ENCODE peak calls at places on chromosomes 4 and X, in ten cellular contexts. H is progenitor cell of endocrine pancreas, E is upper lobe of right lung, Y is IMR-90, J is kidney epithelial cell, T is psoas muscle, B is suprapubic skin, Z is GM13976, N is GM10248, G is uterus. V is an unnamed sample.

GRCh38 chrX:68710870-68711576 is 63.6 kb downstream of the STARD8 start:
- DNase-seq in H (peak), E (no peak), Y (peak), J (no peak), T (peak), B (no peak), Z (peak), N (peak), G (peak), V (no peak)

GRCh38 chrX:24243692-24244091 is 70.2 kb downstream of the SUPT20HL2 start:
- DNase-seq in H (no peak), E (no peak), Y (peak), J (no peak), T (no peak), B (no peak), Z (no peak), N (no peak), G (no peak), V (no peak)

GRCh38 chr4:145808021-145808650 is 128.2 kb downstream of the C4orf51 start:
- DNase-seq in H (no peak), E (no peak), Y (peak), J (peak), T (no peak), B (no peak), Z (peak), N (peak), G (peak), V (no peak)

GRCh38 chr4:176601156-176601555 is 191.6 kb downstream of the VEGFC start:
- DNase-seq in H (no peak), E (no peak), Y (no peak), J (no peak), T (no peak), B (no peak), Z (no peak), N (no peak), G (no peak), V (no peak)

GRCh38 chr4:103996059-103996458 is 276.3 kb upstream of the TACR3 start:
- DNase-seq in H (no peak), E (no peak), Y (no peak), J (no peak), T (no peak), B (no peak), Z (no peak), N (no peak), G (no peak), V (no peak)

GRCh38 chr4:88522702-88523324 is 763 bp downstream of the PYURF start:
- DNase-seq in H (no peak), E (peak), Y (peak), J (no peak), T (peak), B (no peak), Z (peak), N (peak), G (peak), V (no peak)

GRCh38 chrX:21883258-21883657 is 27.5 kb downstream of the YY2 start:
- DNase-seq in H (no peak), E (no peak), Y (no peak), J (no peak), T (no peak), B (no peak), Z (no peak), N (no peak), G (no peak), V (no peak)

GRCh38 chr4:165384186-165384585 is 5.4 kb downstream of the CPE start:
- DNase-seq in H (no peak), E (no peak), Y (no peak), J (no peak), T (no peak), B (no peak), Z (no peak), N (no peak), G (no peak), V (no peak)

GRCh38 chr4:156723951-156724668 is 247.5 kb downstream of the PDGFC start:
- DNase-seq in H (no peak), E (no peak), Y (no peak), J (no peak), T (no peak), B (no peak), Z (no peak), N (no peak), G (no peak), V (no peak)

GRCh38 chr4:98659106-98659592 is 738 bp upstream of the TSPAN5 start:
- DNase-seq in H (no peak), E (no peak), Y (peak), J (no peak), T (no peak), B (no peak), Z (no peak), N (no peak), G (no peak), V (no peak)

GRCh38 chrX:2723316-2723879 is 28.4 kb upstream of the XG start:
- DNase-seq in H (no peak), E (no peak), Y (no peak), J (no peak), T (no peak), B (no peak), Z (no peak), N (no peak), G (no peak), V (no peak)

GRCh38 chr4:182756161-182756690 is 161.0 kb downstream of the DCTD start:
- DNase-seq in H (no peak), E (no peak), Y (no peak), J (no peak), T (no peak), B (no peak), Z (no peak), N (no peak), G (no peak), V (no peak)

GRCh38 chr4:183329954-183330742 is 7.9 kb upstream of the CLDN24 start:
- DNase-seq in H (no peak), E (no peak), Y (no peak), J (no peak), T (no peak), B (no peak), Z (no peak), N (no peak), G (no peak), V (peak)

GRCh38 chr4:156347412-156348075 is 393.9 kb upstream of the CTSO start:
- DNase-seq in H (no peak), E (no peak), Y (peak), J (peak), T (no peak), B (no peak), Z (no peak), N (no peak), G (no peak), V (no peak)

GRCh38 chr4:152572417-152573086 is 36.7 kb upstream of the FBXW7 start:
- DNase-seq in H (no peak), E (no peak), Y (peak), J (no peak), T (no peak), B (no peak), Z (no peak), N (no peak), G (no peak), V (no peak)

DNA sequence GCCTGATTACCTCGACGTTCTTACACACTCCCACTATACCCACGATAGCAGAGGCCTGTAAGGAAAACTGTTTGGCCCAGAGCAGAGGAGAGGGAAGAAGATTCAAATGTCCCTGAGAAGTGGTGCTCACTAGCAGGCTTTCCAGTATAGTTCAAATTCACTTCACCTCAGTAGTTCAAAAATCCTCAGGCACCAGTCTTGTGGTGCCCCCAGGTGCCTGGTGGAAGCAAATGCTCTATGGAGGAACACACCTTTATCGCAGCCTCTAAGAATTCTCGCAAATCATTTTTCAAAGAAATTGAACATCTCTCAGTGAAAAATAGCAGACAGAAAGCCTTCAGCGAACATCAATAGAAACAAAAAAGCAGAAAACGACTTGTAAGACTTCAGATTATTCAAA is 12.2 kb upstream of the MTMR1 start:
- DNase-seq in H (no peak), E (no peak), Y (peak), J (no peak), T (no peak), B (no peak), Z (no peak), N (peak), G (no peak), V (no peak)
- TF ChIP-seq CTCF in H (peak), E (peak), Y (peak), J (peak), T (no peak), B (peak), Z (peak), N (no peak), G (peak), V (peak)

DNA sequence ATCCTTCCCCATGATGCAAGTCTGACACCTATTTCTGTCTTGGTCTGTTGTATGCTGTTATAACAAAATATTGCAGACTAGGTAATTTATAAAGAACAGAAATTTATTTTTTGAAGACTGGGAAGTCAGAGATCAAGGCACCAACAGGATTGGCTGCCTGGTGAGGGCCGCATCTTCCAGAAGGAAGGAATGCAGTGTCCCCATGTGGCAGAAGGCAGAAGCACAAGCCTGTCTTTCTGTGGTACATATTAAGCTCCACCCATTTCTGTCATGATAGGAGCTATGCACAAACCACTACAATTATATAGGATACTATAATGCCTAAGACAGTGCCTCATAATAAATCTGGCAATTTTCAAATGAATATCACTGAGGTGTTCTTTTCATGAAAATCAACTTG is 502.3 kb upstream of the DIAPH2 start:
- DNase-seq in H (no peak), E (no peak), Y (peak), J (no peak), T (no peak), B (no peak), Z (no peak), N (no peak), G (no peak), V (no peak)
- TF ChIP-seq CTCF in H (peak), E (peak), Y (peak), J (peak), T (peak), B (peak), Z (no peak), N (no peak), G (no peak), V (peak)

GRCh38 chrX:145394344-145394743 is 147.0 kb downstream of the SPANXN1 start:
- DNase-seq in H (no peak), E (no peak), Y (no peak), J (no peak), T (no peak), B (no peak), Z (no peak), N (no peak), G (no peak), V (no peak)

GRCh38 chrX:145396612-145397011 is 149.3 kb downstream of the SPANXN1 start:
- DNase-seq in H (no peak), E (no peak), Y (no peak), J (no peak), T (no peak), B (no peak), Z (no peak), N (no peak), G (no peak), V (no peak)

DNA sequence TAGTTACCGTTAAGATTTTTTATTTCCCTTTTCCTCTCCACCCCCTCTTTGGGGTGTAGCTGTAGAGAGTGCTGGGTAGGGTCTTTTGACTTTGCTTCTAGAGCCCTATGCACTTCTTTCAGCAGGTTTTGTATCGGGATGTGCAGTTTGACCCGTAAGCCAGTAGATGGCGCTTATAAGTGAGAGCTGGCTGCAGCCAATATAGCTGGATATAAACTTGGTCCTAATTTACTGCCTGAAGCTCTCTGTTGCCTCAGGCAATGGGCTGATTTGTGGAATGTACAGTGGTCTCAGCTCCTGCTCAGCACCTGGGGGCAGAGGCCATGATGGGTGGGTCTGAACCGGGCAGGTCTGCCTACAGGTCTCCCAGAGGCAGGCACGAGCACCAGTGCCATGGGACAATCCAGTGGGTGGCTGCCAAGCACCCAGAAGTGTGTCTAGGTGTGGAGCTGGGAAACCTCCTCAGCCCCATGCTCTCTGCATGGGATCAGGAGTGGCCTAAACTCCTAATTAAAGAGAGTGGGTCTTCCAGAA is 146.5 kb downstream of the SPANXN1 start:
- DNase-seq in H (no peak), E (no peak), Y (no peak), J (no peak), T (no peak), B (no peak), Z (peak), N (no peak), G (no peak), V (no peak)
- TF ChIP-seq CTCF in H (peak), E (peak), Y (no peak), J (peak), T (no peak), B (no peak), Z (peak), N (no peak), G (no peak), V (peak)

DNA sequence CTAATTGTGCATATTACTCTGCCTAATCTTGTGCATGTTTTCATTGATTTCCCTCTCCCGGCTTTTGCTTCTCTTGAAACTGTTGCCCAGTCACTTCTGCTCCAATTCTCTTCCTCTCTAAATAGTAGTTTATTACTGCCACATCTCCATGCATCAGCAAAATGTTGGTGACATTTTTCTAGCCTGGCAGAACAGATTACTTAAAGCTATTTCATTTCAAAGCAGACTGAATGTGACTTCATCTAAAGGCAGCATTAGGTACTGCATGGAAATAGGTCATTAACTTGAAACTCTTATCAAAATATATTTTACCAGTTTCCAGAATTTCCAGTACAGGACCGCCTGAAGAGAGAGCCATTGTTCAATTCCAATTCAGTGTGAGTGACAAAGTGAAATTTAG is 52.4 kb downstream of the HPGDS start:
- DNase-seq in H (no peak), E (no peak), Y (no peak), J (no peak), T (no peak), B (no peak), Z (no peak), N (no peak), G (no peak), V (no peak)
- TF ChIP-seq CTCF in H (peak), E (no peak), Y (no peak), J (no peak), T (no peak), B (no peak), Z (no peak), N (no peak), G (no peak), V (peak)

DNA sequence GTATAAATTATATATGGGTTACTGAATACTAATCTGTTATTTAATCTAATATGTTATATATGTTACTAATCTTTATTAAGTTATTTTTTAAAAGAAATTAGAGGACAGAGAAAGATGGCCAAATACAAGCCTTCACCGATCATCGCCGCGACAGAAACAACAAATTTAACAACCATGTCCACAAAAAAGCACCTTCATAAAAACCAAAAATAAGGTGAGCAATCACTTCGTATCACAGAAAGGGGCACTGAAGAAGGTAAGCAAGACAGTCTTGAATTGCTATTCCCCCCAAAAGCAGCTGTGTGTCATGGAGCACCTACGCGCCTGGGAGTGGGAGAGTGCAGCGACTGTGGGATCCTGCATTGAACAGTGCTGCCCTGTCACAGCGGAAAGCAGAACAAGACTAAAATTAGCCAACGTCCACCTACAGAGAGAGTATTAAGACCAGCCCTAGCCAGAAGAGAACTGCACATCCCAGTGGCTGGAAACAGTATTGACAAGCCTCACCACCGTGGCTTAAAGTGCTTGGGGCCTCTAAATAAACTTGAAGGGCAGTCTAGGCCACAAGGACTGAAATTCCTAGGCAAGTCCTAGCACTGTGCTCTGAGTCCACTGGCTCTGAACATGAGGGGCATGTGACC is 38.5 kb downstream of the LRBA start:
- DNase-seq in H (no peak), E (no peak), Y (no peak), J (no peak), T (no peak), B (no peak), Z (no peak), N (no peak), G (no peak), V (no peak)
- TF ChIP-seq CTCF in H (peak), E (no peak), Y (no peak), J (no peak), T (no peak), B (no peak), Z (no peak), N (no peak), G (no peak), V (peak)

GRCh38 chr4:114180481-114180880 is 201.0 kb upstream of the ARSJ start:
- DNase-seq in H (no peak), E (no peak), Y (peak), J (peak), T (no peak), B (no peak), Z (no peak), N (no peak), G (peak), V (no peak)
- TF ChIP-seq CTCF in H (peak), E (peak), Y (peak), J (peak), T (peak), B (peak), Z (no peak), N (peak), G (peak), V (peak)

GRCh38 chr4:184699941-184700340 is 34.0 kb downstream of the CENPU start:
- DNase-seq in H (no peak), E (no peak), Y (peak), J (no peak), T (no peak), B (no peak), Z (no peak), N (no peak), G (no peak), V (no peak)
- TF ChIP-seq CTCF in H (no peak), E (no peak), Y (no peak), J (no peak), T (no peak), B (no peak), Z (no peak), N (no peak), G (no peak), V (no peak)

GRCh38 chr4:14449308-14449707 is 553.0 kb upstream of the CPEB2 start:
- DNase-seq in H (no peak), E (no peak), Y (no peak), J (no peak), T (no peak), B (no peak), Z (no peak), N (no peak), G (no peak), V (no peak)

GRCh38 chr4:14452001-14452400 is 550.3 kb upstream of the CPEB2 start:
- DNase-seq in H (no peak), E (no peak), Y (no peak), J (no peak), T (no peak), B (no peak), Z (no peak), N (no peak), G (no peak), V (no peak)

GRCh38 chr4:14446311-14446710 is 556.0 kb upstream of the CPEB2 start:
- DNase-seq in H (no peak), E (no peak), Y (peak), J (no peak), T (no peak), B (no peak), Z (no peak), N (no peak), G (no peak), V (no peak)

GRCh38 chr4:14445882-14446281 is 556.4 kb upstream of the CPEB2 start:
- DNase-seq in H (no peak), E (no peak), Y (no peak), J (no peak), T (no peak), B (no peak), Z (no peak), N (no peak), G (no peak), V (no peak)

GRCh38 chr4:14446904-14447303 is 555.4 kb upstream of the CPEB2 start:
- DNase-seq in H (no peak), E (no peak), Y (no peak), J (no peak), T (no peak), B (no peak), Z (no peak), N (no peak), G (no peak), V (no peak)
- TF ChIP-seq CTCF in H (no peak), E (no peak), Y (no peak), J (no peak), T (no peak), B (no peak), Z (no peak), N (no peak), G (no peak), V (no peak)

DNA sequence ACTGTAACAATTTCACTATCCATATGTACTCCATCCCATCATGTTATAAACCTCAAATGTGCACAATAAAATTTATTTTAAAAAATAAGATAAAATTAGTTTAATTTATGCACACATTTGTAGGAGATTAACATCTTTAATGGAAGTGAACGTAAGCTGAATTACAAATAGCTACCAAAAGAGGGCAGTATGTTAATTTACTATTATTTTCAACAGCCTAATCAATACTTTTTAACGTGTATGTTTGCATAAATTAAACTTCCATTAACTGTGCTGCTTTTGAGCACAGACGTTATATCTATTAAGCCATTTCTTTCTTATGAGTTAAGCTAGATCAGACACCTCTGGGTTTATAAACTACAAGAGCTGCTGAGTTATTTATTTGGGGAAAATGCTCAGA is 56.5 kb upstream of the PHKA2 start:
- DNase-seq in H (no peak), E (no peak), Y (no peak), J (no peak), T (no peak), B (no peak), Z (no peak), N (no peak), G (no peak), V (no peak)
- TF ChIP-seq CTCF in H (peak), E (peak), Y (peak), J (peak), T (no peak), B (no peak), Z (no peak), N (peak), G (no peak), V (peak)

DNA sequence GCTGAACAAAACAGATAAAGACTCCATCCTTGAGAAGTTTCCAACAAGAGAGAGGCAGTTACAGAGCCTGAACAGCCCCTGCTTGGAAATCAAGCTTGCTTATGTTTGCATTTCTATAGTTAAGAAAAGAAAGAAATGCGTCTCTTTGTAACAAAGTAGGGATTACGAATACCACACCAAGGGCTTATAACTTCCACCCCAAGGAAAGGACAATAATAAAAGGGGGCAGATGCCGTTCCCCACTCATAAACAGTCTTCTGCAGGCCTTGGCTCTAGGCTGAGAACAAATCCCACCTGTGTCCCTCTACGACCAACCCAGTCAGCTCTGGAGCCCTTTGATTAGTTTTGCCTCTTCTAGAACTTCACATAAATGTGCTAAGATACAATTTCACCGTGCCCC is 183.8 kb upstream of the MAP3K15 start:
- DNase-seq in H (no peak), E (no peak), Y (no peak), J (no peak), T (no peak), B (no peak), Z (no peak), N (no peak), G (no peak), V (no peak)
- TF ChIP-seq CTCF in H (no peak), E (no peak), Y (no peak), J (no peak), T (no peak), B (no peak), Z (no peak), N (no peak), G (no peak), V (no peak)

V was measured in type B pancreatic cell.